ENCODE peak calls at places on chromosomes 12 and 14, in seven cellular contexts. A, H, G, F, D, X and R are unnamed samples.

GRCh38 chr12:102374190-102374589 is 106.2 kb downstream of the IGF1 start:
- DNase-seq in A (no peak), F (no peak), H (no peak), D (no peak), G (no peak), X (no peak), R (no peak)

GRCh38 chr12:7012024-7012607 is 6.2 kb downstream of the LPCAT3 start:
- DNase-seq in A (no peak), X (no peak), F (no peak), H (no peak), D (no peak), G (no peak), R (no peak)

GRCh38 chr14:64612021-64612380 is 62.2 kb downstream of the PPP1R36 start:
- DNase-seq in F (no peak), X (no peak), H (peak), G (peak), A (no peak), D (no peak), R (peak)

GRCh38 chr12:31322651-31323248 is 3.2 kb downstream of the SINHCAF start:
- DNase-seq in A (no peak), G (peak), D (no peak), X (peak), F (no peak), H (no peak), R (peak)

GRCh38 chr14:52314521-52315354 is 626 bp downstream of the PTGER2 start:
- DNase-seq in X (peak), G (no peak), D (peak), F (no peak), A (no peak), H (peak), R (peak)

GRCh38 chr12:103169-103981 is 36.8 kb downstream of the IQSEC3 start:
- DNase-seq in H (no peak), X (peak), A (no peak), F (no peak), G (peak), D (no peak), R (no peak)

GRCh38 chr14:57865450-57866198 is at the start of gene SLC35F4:
- DNase-seq in X (peak), D (no peak), A (no peak), H (peak), G (no peak), F (peak), R (no peak)

GRCh38 chr14:95363468-95363954 is 43.8 kb upstream of the CLMN start:
- DNase-seq in D (no peak), G (no peak), H (no peak), A (no peak), X (no peak), F (no peak), R (no peak)

GRCh38 chr14:68774771-68775613 is 17.9 kb downstream of the ZFP36L1 start:
- DNase-seq in F (no peak), A (no peak), G (peak), X (peak), H (peak), D (no peak), R (no peak)

GRCh38 chr14:85247071-85247470 is 282.9 kb upstream of the FLRT2 start:
- DNase-seq in G (no peak), F (no peak), H (no peak), X (peak), D (no peak), A (no peak), R (no peak)

GRCh38 chr12:26125451-26126339 is 858 bp upstream of the BHLHE41 start:
- DNase-seq in A (no peak), G (peak), F (peak), H (peak), D (no peak), X (peak), R (peak)

GRCh38 chr14:76257842-76258397 is 106.2 kb downstream of the GPATCH2L start:
- DNase-seq in H (no peak), A (no peak), F (no peak), G (no peak), X (no peak), D (no peak), R (no peak)

GRCh38 chr12:89307665-89308253 is 44.5 kb downstream of the DUSP6 start:
- DNase-seq in H (no peak), D (no peak), F (no peak), G (no peak), A (no peak), X (no peak), R (no peak)

GRCh38 chr14:33402604-33403003 is 463.9 kb downstream of the NPAS3 start:
- DNase-seq in X (no peak), F (no peak), G (no peak), H (no peak), A (no peak), D (no peak), R (no peak)

GRCh38 chr12:58988643-58989042 is 68.3 kb upstream of the LRIG3 start:
- DNase-seq in G (no peak), D (no peak), H (no peak), F (no peak), A (no peak), X (no peak), R (peak)

GRCh38 chr14:94120667-94121335 is 8.6 kb downstream of the IFI27L2 start:
- DNase-seq in A (no peak), H (peak), F (no peak), X (no peak), G (no peak), D (no peak), R (peak)

GRCh38 chr12:44317651-44318126 is 481.8 kb downstream of the TMEM117 start:
- DNase-seq in X (peak), D (no peak), F (no peak), G (peak), H (peak), A (no peak), R (peak)

GRCh38 chr12:8996682-8997405 is 7.5 kb downstream of the KLRG1 start:
- DNase-seq in A (no peak), D (no peak), X (no peak), G (no peak), H (peak), F (no peak), R (peak)

GRCh38 chr12:108482717-108483212 is 32.3 kb upstream of the FICD start:
- DNase-seq in X (peak), A (no peak), F (no peak), H (no peak), G (peak), D (no peak), R (no peak)

GRCh38 chr14:50037837-50038236 is 78.5 kb downstream of the VCPKMT start:
- DNase-seq in H (no peak), F (no peak), G (no peak), D (no peak), A (no peak), X (no peak), R (no peak)

GRCh38 chr12:108700833-108701450 is 30.4 kb downstream of the CORO1C start:
- DNase-seq in X (peak), H (peak), F (no peak), A (no peak), G (no peak), D (no peak), R (no peak)